ENCODE peak calls at places on chromosome 14, in five cellular contexts. N, D, U, F and A are unnamed samples.
A peak's percentile ranks its signal among the peaks of the same experiment; 100 is the strongest.

GRCh38 chr14:69263771-69264170 is 3.8 kb downstream of the GALNT16 start:
- DNase-seq in U (no peak), D (peak; percentile 37), N (no peak), F (no peak), A (no peak)

GRCh38 chr14:92386637-92387036 is 63.7 kb downstream of the SLC24A4 start:
- DNase-seq in N (no peak), D (no peak), U (no peak), F (no peak), A (no peak)

GRCh38 chr14:52354257-52354656 is 40.1 kb downstream of the PTGER2 start:
- DNase-seq in U (no peak), F (no peak), N (no peak), D (no peak), A (no peak)

GRCh38 chr14:81453166-81453766 is 53.1 kb upstream of the STON2 start:
- DNase-seq in U (no peak), F (peak; percentile 66), N (no peak), D (peak; percentile 33), A (peak; percentile 23)

GRCh38 chr14:76773956-76774355 is 12.7 kb downstream of the VASH1 start:
- DNase-seq in N (no peak), D (no peak), F (no peak), U (no peak), A (no peak)

GRCh38 chr14:24982472-24983155 is 67.3 kb downstream of the STXBP6 start:
- DNase-seq in N (no peak), D (no peak), F (no peak), U (no peak), A (no peak)

GRCh38 chr14:80491131-80491530 is 279.8 kb upstream of the DIO2 start:
- DNase-seq in D (peak; percentile 46), F (no peak), U (no peak), N (no peak), A (no peak)

GRCh38 chr14:69538766-69539165 is 35.9 kb downstream of the CCDC177 start:
- DNase-seq in N (no peak), U (no peak), D (no peak), F (no peak), A (no peak)

GRCh38 chr14:40346275-40346674 is 914.0 kb upstream of the FBXO33 start:
- DNase-seq in U (no peak), D (no peak), F (no peak), N (no peak), A (no peak)

GRCh38 chr14:88749139-88749538 is 43.6 kb downstream of the EML5 start:
- DNase-seq in U (no peak), N (no peak), F (no peak), D (no peak), A (no peak)

GRCh38 chr14:91223028-91223783 is 21.3 kb downstream of the GPR68 start:
- DNase-seq in N (no peak), D (no peak), F (no peak), U (no peak), A (no peak)

GRCh38 chr14:89197623-89198022 is 219.4 kb downstream of the FOXN3 start:
- DNase-seq in F (no peak), D (no peak), N (no peak), U (no peak), A (no peak)

GRCh38 chr14:99036594-99037293 is 235.3 kb downstream of the BCL11B start:
- DNase-seq in U (no peak), F (no peak), D (no peak), N (no peak), A (no peak)

GRCh38 chr14:91417983-91418386 is 365 bp upstream of the CCDC88C start:
- DNase-seq in N (no peak), F (peak; percentile 46), D (no peak), U (no peak), A (no peak)

GRCh38 chr14:90273532-90273931 is 17.2 kb downstream of the PSMC1 start:
- DNase-seq in F (no peak), D (no peak), N (no peak), U (peak; percentile 20), A (no peak)

GRCh38 chr14:67221248-67221981 is 19.8 kb upstream of the PALS1 start:
- DNase-seq in D (no peak), N (no peak), U (no peak), F (no peak), A (no peak)

GRCh38 chr14:90782892-90783291 is 33.3 kb downstream of the TTC7B start:
- DNase-seq in U (no peak), D (no peak), F (peak; percentile 2), N (no peak), A (no peak)

GRCh38 chr14:76191297-76191696 is 39.6 kb downstream of the GPATCH2L start:
- DNase-seq in F (no peak), U (no peak), N (no peak), D (no peak), A (no peak)

GRCh38 chr14:73762375-73762822 is 48.2 kb upstream of the PNMA1 start:
- DNase-seq in D (no peak), N (no peak), F (no peak), U (no peak), A (no peak)

GRCh38 chr14:88790501-88791251 is 2.1 kb downstream of the EML5 start:
- DNase-seq in N (no peak), D (no peak), U (no peak), F (no peak), A (no peak)

GRCh38 chr14:61102549-61103466 is 121.8 kb downstream of the SLC38A6 start:
- DNase-seq in F (no peak), D (no peak), N (no peak), U (no peak), A (no peak)

DNA sequence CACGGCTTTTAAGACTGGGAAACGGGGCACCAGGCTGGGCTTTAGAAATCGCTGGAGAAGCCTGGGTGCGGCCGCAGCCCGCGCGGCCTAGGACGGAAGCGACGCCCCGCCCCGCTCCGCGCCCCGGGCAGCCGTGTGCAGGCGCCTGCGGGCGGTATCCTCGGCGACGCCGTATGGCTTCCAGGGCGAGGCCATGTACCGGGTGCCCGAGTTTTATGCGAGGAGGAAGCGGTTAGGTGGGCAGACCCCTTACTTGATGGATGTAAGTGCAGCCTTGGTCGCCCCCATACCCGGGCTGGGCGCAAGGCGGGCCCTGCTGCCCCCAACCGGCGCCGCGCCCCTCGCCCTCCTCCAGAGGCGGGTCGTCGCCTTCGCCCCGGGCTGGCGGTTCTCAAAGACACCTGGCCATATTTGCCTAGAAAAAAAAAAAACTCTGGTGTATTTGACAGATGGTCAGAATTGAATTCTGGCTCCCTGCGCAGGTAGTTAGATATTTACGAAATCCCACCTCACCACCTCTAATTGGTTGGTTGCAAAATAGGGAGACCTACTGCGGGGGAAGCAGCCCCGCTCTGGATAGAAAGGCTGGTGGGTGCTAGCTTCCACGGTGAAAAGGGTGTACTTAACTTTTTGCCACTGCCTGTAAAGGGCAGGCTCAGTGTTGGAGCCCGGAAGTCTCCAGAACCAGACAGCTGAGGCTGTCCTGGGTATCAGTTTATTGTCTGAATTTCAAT is at the start of gene PPP1R36:
- DNase-seq in U (no peak), D (peak; percentile 41), F (peak; percentile 67), N (no peak), A (peak; percentile 44)
- TF ChIP-seq POLR2A in U (no peak), D (no peak), F (peak; percentile 45), N (no peak), A (no peak)

DNA sequence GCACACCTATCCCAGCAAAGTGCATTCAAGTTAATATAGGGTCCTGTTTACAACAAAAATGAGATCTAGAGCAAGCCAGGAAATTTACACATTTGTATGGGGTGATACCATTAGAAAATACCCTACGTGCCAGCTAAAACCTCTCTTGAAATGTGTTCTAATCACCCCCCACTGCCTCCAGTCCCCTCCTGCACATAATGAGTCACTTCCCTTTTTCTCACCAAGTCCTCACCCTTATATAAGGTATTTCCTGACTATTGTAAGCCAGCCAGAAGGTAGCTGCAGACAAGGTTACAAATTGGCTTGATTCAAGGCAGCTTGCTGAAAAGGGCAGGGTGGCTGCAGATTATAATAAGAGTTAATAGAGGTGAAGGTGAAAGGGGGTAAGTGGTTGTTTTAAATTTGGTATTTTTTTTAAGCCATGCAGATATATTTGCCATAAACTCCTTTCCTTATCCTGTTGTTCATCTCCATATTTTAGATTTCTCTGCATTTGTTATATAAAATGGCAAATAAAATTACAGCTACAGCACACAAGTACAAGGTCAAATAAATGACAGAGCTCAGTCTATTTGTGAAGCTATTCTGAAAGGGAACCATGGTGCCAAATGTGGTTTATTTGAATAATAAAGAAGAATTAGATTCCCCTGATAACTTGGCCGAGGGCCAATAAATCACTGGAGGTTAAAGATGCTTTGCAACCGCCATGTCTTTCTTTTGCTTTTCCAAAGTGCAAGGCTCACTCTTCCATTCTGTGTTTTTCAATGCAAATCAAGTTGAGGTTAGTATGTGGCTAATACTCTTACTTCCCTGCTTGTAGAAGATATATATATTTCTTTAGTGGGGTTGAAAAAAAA is 385.9 kb downstream of the EGLN3 start:
- DNase-seq in F (no peak), N (no peak), D (no peak), U (no peak), A (no peak)
- TF ChIP-seq POLR2A in F (no peak), N (no peak), D (no peak), U (no peak), A (no peak)

GRCh38 chr14:58826845-58827686 is 189.3 kb downstream of the DACT1 start:
- DNase-seq in D (no peak), N (no peak), F (no peak), U (no peak), A (no peak)

GRCh38 chr14:58830121-58830520 is 192.4 kb downstream of the DACT1 start:
- DNase-seq in F (no peak), N (no peak), U (no peak), D (no peak), A (no peak)

GRCh38 chr14:58824796-58825195 is 187.0 kb downstream of the DACT1 start:
- DNase-seq in F (no peak), U (no peak), D (no peak), N (no peak), A (no peak)

GRCh38 chr14:58829594-58829993 is 191.8 kb downstream of the DACT1 start:
- DNase-seq in N (no peak), F (no peak), U (no peak), D (no peak), A (no peak)

DNA sequence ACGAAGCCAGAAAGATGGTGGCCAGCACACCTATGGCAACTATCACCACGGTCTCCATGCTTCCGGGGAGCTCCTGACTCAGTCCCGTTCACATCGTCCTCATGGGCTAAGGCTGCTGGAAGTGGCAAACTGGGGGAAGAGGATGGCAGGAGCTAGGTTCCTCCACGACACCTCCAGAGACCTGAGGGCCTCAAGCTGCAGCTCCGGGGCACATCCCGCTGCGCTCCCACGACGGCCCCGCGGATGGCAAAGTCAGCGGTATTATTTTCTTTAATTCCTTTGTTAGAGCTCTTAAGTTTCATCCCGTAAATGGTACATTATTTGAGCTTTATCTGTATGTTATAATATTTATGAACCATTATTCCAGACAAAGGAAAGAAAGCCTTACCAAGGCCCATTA is 190.5 kb downstream of the DACT1 start:
- DNase-seq in U (no peak), F (no peak), N (no peak), D (no peak), A (no peak)
- TF ChIP-seq POLR2A in U (no peak), F (no peak), N (no peak), D (no peak), A (no peak)

DNA sequence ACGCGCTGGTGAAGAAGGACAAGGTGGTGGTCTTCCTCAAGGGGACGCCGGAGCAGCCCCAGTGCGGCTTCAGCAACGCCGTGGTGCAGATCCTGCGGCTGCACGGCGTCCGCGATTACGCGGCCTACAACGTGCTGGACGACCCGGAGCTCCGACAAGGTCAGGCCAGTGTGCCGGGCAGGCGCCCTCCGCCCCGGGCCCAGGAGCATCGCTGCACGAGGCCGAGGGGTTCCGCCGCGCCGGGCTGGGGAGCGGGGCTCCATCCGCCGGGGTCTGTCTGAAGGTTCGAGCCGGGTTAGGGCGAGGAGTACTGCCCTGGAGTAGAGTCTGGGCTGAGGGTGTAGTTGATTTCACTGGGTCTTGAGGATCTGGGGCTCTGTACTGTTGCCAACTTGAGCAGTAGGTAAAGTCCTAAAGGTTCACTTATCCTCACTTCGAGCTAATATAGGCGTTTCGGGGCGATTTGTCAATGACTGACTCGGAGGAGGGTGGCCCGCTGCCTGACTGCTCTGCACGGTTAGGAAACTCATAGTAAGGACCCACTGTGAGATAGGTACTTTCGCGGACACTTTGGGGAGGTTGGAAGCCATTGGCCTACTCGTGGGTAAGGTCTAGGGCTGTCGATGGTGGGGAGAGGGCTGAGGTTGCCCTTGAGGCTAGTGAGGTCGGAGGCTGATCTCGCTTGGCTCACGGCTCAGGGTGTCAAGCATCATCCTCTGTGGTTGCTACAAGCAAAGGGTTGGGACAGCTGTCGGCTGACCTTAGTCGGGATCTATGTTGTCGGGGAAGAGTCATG is 574 bp downstream of the GLRX5 start:
- DNase-seq in U (no peak), D (no peak), N (no peak), F (no peak), A (no peak)
- TF ChIP-seq POLR2A in U (no peak), D (no peak), N (no peak), F (no peak), A (no peak)